ENCODE peak calls at places on chromosomes 3 and 15, in ten cellular contexts. J, S, N, D, M, Y, V, R, K and Q are unnamed samples.

GRCh38 chr3:45507820-45508317 is 86.7 kb upstream of the LIMD1 start:
- DNase-seq in J (no peak), S (no peak), N (peak; percentile 76), D (no peak), M (no peak), Y (peak; percentile 50), V (no peak), R (no peak), K (peak; percentile 14), Q (no peak)

GRCh38 chr15:59376735-59377134 is 4.1 kb upstream of the MYO1E start:
- DNase-seq in J (no peak), S (no peak), N (no peak), D (no peak), M (no peak), Y (no peak), V (no peak), R (no peak), K (peak; percentile 36), Q (no peak)

GRCh38 chr3:124873241-124873640 is 13.9 kb downstream of the ITGB5 start:
- DNase-seq in J (no peak), S (no peak), N (peak; percentile 24), D (no peak), M (no peak), Y (no peak), V (no peak), R (no peak), K (no peak), Q (no peak)

GRCh38 chr3:197499427-197499826 is 56.3 kb downstream of the BDH1 start:
- DNase-seq in J (no peak), S (no peak), N (no peak), D (no peak), M (no peak), Y (no peak), V (no peak), R (peak; percentile 75), K (peak; percentile 96), Q (no peak)

GRCh38 chr15:91855684-91856553 is 2.4 kb downstream of the SLCO3A1 start:
- DNase-seq in J (no peak), S (no peak), N (peak; percentile 68), D (no peak), M (no peak), Y (no peak), V (no peak), R (peak; percentile 73), K (peak; percentile 79), Q (no peak)

GRCh38 chr3:38229036-38229435 is 36.6 kb upstream of the SLC22A13 start:
- DNase-seq in J (no peak), S (no peak), N (no peak), D (no peak), M (no peak), Y (no peak), V (no peak), R (no peak), K (no peak), Q (no peak)

GRCh38 chr3:69204315-69204957 is 82.0 kb upstream of the LMOD3 start:
- DNase-seq in J (no peak), S (no peak), N (no peak), D (no peak), M (no peak), Y (peak; percentile 61), V (peak; percentile 62), R (no peak), K (peak; percentile 88), Q (no peak)

GRCh38 chr3:632571-633170 is 436.1 kb downstream of the CHL1 start:
- DNase-seq in J (no peak), S (no peak), N (peak; percentile 82), D (no peak), M (no peak), Y (peak; percentile 22), V (peak; percentile 19), R (peak; percentile 29), K (peak; percentile 80), Q (peak; percentile 41)

GRCh38 chr15:60390931-60391501 is 6.8 kb downstream of the ANXA2 start:
- DNase-seq in J (peak; percentile 79), S (peak; percentile 80), N (peak; percentile 88), D (no peak), M (peak; percentile 38), Y (peak; percentile 73), V (no peak), R (peak; percentile 70), K (peak; percentile 90), Q (peak; percentile 76)
- TF ChIP-seq CTCF in J (no peak), S (peak; percentile 29), N (no peak), D (no peak), M (no peak), Y (no peak), V (no peak), R (no peak), K (no peak), Q (peak; percentile 16)

GRCh38 chr3:128464702-128465101 is 2.0 kb downstream of the DNAJB8 start:
- DNase-seq in J (no peak), S (no peak), N (no peak), D (no peak), M (no peak), Y (no peak), V (no peak), R (no peak), K (no peak), Q (no peak)

GRCh38 chr3:128463354-128463753 is 3.3 kb downstream of the DNAJB8 start:
- DNase-seq in J (no peak), S (no peak), N (no peak), D (no peak), M (no peak), Y (no peak), V (no peak), R (no peak), K (no peak), Q (no peak)

GRCh38 chr3:128462341-128462910 is 4.3 kb downstream of the DNAJB8 start:
- DNase-seq in J (no peak), S (no peak), N (no peak), D (no peak), M (no peak), Y (no peak), V (no peak), R (no peak), K (no peak), Q (no peak)

GRCh38 chr3:128463771-128464170 is 2.9 kb downstream of the DNAJB8 start:
- DNase-seq in J (no peak), S (no peak), N (no peak), D (no peak), M (no peak), Y (no peak), V (no peak), R (no peak), K (no peak), Q (no peak)

DNA sequence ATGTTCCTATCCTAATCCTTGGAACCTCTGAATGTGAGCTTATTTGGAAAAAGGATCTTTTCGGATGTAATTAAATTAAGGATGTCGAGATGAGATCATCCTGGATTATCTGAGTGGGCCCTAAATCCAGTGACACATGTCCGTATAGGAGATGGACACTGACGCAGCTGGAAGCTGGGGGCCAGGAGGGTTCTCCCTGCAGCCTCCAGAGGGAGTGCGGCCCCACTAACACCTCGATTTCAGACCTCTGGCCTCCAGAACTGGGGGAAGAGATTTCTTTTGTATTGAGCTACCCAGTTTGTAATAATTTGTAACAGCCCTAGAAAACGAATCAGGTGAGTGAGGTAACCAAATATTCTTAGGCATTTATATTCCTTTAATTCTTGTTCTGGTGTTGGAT is 2.5 kb downstream of the DNAJB8 start:
- DNase-seq in J (no peak), S (no peak), N (no peak), D (no peak), M (no peak), Y (no peak), V (no peak), R (no peak), K (no peak), Q (no peak)
- TF ChIP-seq CTCF in J (no peak), S (no peak), N (no peak), D (no peak), M (no peak), Y (peak; percentile 36), V (no peak), R (no peak), K (no peak), Q (no peak)

GRCh38 chr3:159877924-159878323 is 110.7 kb upstream of the IL12A start:
- DNase-seq in J (no peak), S (no peak), N (no peak), D (no peak), M (no peak), Y (no peak), V (no peak), R (no peak), K (peak; percentile 65), Q (peak; percentile 70)

GRCh38 chr3:159870723-159871122 is 117.9 kb upstream of the IL12A start:
- DNase-seq in J (no peak), S (no peak), N (no peak), D (no peak), M (no peak), Y (no peak), V (no peak), R (no peak), K (no peak), Q (no peak)

GRCh38 chr3:159867372-159867771 is 121.3 kb upstream of the IL12A start:
- DNase-seq in J (no peak), S (no peak), N (no peak), D (no peak), M (no peak), Y (no peak), V (no peak), R (no peak), K (no peak), Q (no peak)

DNA sequence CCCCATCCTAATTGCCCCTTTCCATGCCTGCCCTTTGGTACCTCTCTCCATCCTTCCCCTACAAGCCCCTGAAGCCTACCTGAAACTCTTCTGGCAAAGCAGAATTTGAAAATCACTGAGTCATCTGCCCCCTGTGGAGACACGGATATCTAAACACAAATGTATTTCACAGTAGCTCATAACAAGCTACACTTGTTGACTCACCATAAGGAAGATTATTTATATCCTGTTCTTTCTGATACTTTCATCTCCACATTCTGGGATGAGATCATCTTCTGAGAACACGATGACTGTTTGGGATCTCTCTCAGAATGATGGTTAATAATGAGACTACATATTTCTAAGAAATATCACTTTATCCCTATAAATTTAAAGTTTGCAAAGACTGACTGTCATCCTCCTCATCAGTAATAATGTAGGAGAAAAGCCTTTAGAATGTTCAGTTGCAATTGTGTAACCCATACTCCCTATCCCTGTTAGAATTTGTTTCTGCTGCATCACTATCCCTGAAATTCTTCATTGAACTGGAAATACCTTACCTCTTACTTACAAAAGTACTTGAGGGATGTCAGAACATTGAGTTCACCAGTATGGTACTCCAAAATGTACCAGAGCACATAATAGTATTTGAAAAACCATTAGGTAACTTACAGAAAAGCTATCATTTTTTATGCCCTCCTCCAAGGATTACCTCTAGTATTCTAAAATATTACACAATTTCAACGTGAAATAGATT is 116.1 kb upstream of the IL12A start:
- DNase-seq in J (no peak), S (no peak), N (no peak), D (peak; percentile 66), M (no peak), Y (no peak), V (no peak), R (no peak), K (peak; percentile 93), Q (peak; percentile 40)
- TF ChIP-seq CTCF in J (no peak), S (no peak), N (no peak), D (peak; percentile 19), M (no peak), Y (no peak), V (no peak), R (no peak), K (peak; percentile 52), Q (peak; percentile 27)

GRCh38 chr15:38650936-38651327 is 86.3 kb upstream of the RASGRP1 start:
- DNase-seq in J (no peak), S (no peak), N (no peak), D (no peak), M (no peak), Y (no peak), V (no peak), R (no peak), K (no peak), Q (no peak)

GRCh38 chr15:38650384-38650783 is 85.8 kb upstream of the RASGRP1 start:
- DNase-seq in J (no peak), S (no peak), N (no peak), D (no peak), M (no peak), Y (no peak), V (no peak), R (no peak), K (no peak), Q (no peak)

GRCh38 chr15:38652183-38652794 is 87.7 kb upstream of the RASGRP1 start:
- DNase-seq in J (no peak), S (no peak), N (no peak), D (no peak), M (no peak), Y (no peak), V (no peak), R (no peak), K (no peak), Q (no peak)

GRCh38 chr15:38651328-38652038 is 86.9 kb upstream of the RASGRP1 start:
- DNase-seq in J (no peak), S (no peak), N (no peak), D (no peak), M (no peak), Y (no peak), V (no peak), R (peak; percentile 15), K (peak; percentile 50), Q (no peak)

GRCh38 chr15:38652998-38653397 is 88.4 kb upstream of the RASGRP1 start:
- DNase-seq in J (no peak), S (no peak), N (no peak), D (no peak), M (no peak), Y (no peak), V (no peak), R (peak; percentile 41), K (no peak), Q (no peak)
- TF ChIP-seq CTCF in J (no peak), S (no peak), N (no peak), D (no peak), M (no peak), Y (no peak), V (no peak), R (no peak), K (no peak), Q (no peak)